ENCODE peak calls at places on chromosomes 4 and X, in five cellular contexts. R is effector memory CD8-positive, alpha-beta T cell; H is GF-D8; I is GM12891; F is HCEC 1CT. B is an unnamed sample.

GRCh38 chrX:143082537-143082936 is 56.8 kb downstream of the SPANXN4 start:
- DNase-seq in H (no peak), I (no peak), R (no peak), F (no peak), B (no peak)

GRCh38 chrX:85112270-85112669 is 108.6 kb downstream of the APOOL start:
- DNase-seq in H (peak), R (no peak), I (no peak), F (no peak), B (no peak)

GRCh38 chrX:1649623-1650022 is 34.8 kb downstream of the ASMT start:
- DNase-seq in H (no peak), I (no peak), R (no peak), F (no peak), B (no peak)

GRCh38 chr4:104966349-104967033 is 180.2 kb upstream of the TET2 start:
- DNase-seq in R (no peak), I (peak), F (no peak), H (peak), B (no peak)

GRCh38 chrX:148381603-148382002 is 118.8 kb upstream of the AFF2 start:
- DNase-seq in R (peak), I (no peak), F (no peak), H (no peak), B (no peak)

GRCh38 chr4:14961292-14961691 is 41.0 kb upstream of the CPEB2 start:
- DNase-seq in H (no peak), I (no peak), F (no peak), R (no peak), B (peak)

GRCh38 chr4:159229164-159229563 is 126.3 kb downstream of the RAPGEF2 start:
- DNase-seq in H (no peak), F (peak), I (no peak), R (no peak), B (peak)

GRCh38 chr4:32268949-32269348 is 1548.8 kb downstream of the PCDH7 start:
- DNase-seq in I (no peak), F (no peak), R (no peak), H (no peak), B (peak)

GRCh38 chr4:186341655-186342054 is 75.7 kb downstream of the F11 start:
- DNase-seq in F (no peak), R (no peak), H (no peak), I (no peak), B (no peak)

GRCh38 chr4:73869130-73870055 is at the start of gene CXCL1:
- DNase-seq in F (peak), I (no peak), R (no peak), H (no peak), B (peak)

GRCh38 chr4:159508917-159509500 is 406.1 kb downstream of the RAPGEF2 start:
- DNase-seq in I (no peak), H (no peak), F (no peak), R (no peak), B (peak)

GRCh38 chr4:52550186-52550585 is 108.9 kb downstream of the USP46 start:
- DNase-seq in I (no peak), H (no peak), F (no peak), R (no peak), B (no peak)

GRCh38 chrX:95728446-95728845 is 956.2 kb upstream of the DIAPH2 start:
- DNase-seq in F (no peak), H (no peak), R (no peak), I (no peak), B (no peak)

GRCh38 chr4:81207793-81208192 is 7.2 kb downstream of the PRKG2 start:
- DNase-seq in I (no peak), R (no peak), F (peak), H (peak), B (peak)

GRCh38 chr4:173448103-173448502 is 49.2 kb upstream of the SCRG1 start:
- DNase-seq in H (no peak), I (no peak), F (peak), R (no peak), B (peak)

GRCh38 chr4:165928601-165929000 is 55.6 kb downstream of the TLL1 start:
- DNase-seq in I (no peak), R (no peak), F (no peak), H (no peak), B (no peak)

GRCh38 chrX:23952984-23953907 is 45.4 kb downstream of the CXorf58 start:
- DNase-seq in F (no peak), R (peak), H (peak), I (peak), B (no peak)

GRCh38 chr4:107665001-107665400 is 55.0 kb downstream of the PAPSS1 start:
- DNase-seq in R (no peak), I (no peak), F (no peak), H (no peak), B (peak)

GRCh38 chr4:129614581-129614980 is 518.6 kb downstream of the C4orf33 start:
- DNase-seq in R (no peak), H (no peak), F (no peak), I (no peak), B (no peak)

B was measured in LHCN-M2.